ENCODE peak calls at places on chromosomes 6 and 20, in seven cellular contexts. D is mucosa of descending colon; L is transverse colon; U is CD4-positive, CD25-positive, alpha-beta regulatory T cell; B is iPS DF 6.9; Q is ascending aorta; P is CD8-positive, alpha-beta T cell. R is an unnamed sample.

GRCh38 chr6:149515494-149515893 is 30.3 kb downstream of the PPIL4 start:
- DNase-seq in D (no peak), L (no peak), U (no peak), B (no peak), Q (no peak), P (no peak), R (no peak)

GRCh38 chr20:13029687-13030510 is 21.1 kb downstream of the SPTLC3 start:
- DNase-seq in D (no peak), L (peak; percentile 15), U (no peak), B (no peak), Q (peak; percentile 70), P (no peak), R (no peak)

GRCh38 chr20:13960525-13960924 is 29.9 kb downstream of the SEL1L2 start:
- DNase-seq in D (no peak), L (no peak), U (no peak), B (no peak), Q (no peak), P (no peak), R (no peak)

GRCh38 chr6:151179321-151179720 is 60.4 kb upstream of the AKAP12 start:
- DNase-seq in D (no peak), L (no peak), U (no peak), B (no peak), Q (no peak), P (no peak), R (no peak)

GRCh38 chr6:161481786-161482516 is 208.1 kb upstream of the AGPAT4 start:
- DNase-seq in D (no peak), L (no peak), U (no peak), B (no peak), Q (no peak), P (no peak), R (no peak)

GRCh38 chr6:108556250-108556649 is 4.5 kb upstream of the FOXO3 start:
- DNase-seq in D (no peak), L (no peak), U (no peak), B (no peak), Q (no peak), P (no peak), R (no peak)

GRCh38 chr6:135675862-135676261 is 175.6 kb upstream of the PDE7B start:
- DNase-seq in D (no peak), L (no peak), U (peak; percentile 57), B (peak; percentile 43), Q (no peak), P (peak; percentile 4), R (peak; percentile 9)

GRCh38 chr20:3932277-3933073 is 43.3 kb downstream of the PANK2 start:
- DNase-seq in D (no peak), L (no peak), U (no peak), B (no peak), Q (no peak), P (no peak), R (no peak)

GRCh38 chr20:47146703-47147102 is 209.8 kb downstream of the ZMYND8 start:
- DNase-seq in D (no peak), L (no peak), U (no peak), B (no peak), Q (no peak), P (no peak), R (no peak)

GRCh38 chr6:81806793-81807565 is 54.5 kb upstream of the TENT5A start:
- DNase-seq in D (no peak), L (peak; percentile 22), U (no peak), B (no peak), Q (no peak), P (no peak), R (no peak)

GRCh38 chr6:22333802-22334201 is 37.0 kb upstream of the PRL start:
- DNase-seq in D (no peak), L (no peak), U (no peak), B (no peak), Q (no peak), P (no peak), R (no peak)

GRCh38 chr6:10202581-10202980 is 212.3 kb downstream of the TFAP2A start:
- DNase-seq in D (no peak), L (no peak), U (no peak), B (no peak), Q (no peak), P (no peak), R (no peak)

GRCh38 chr6:143232849-143233248 is 172.2 kb downstream of the AIG1 start:
- DNase-seq in D (no peak), L (peak; percentile 10), U (no peak), B (no peak), Q (no peak), P (peak; percentile 1), R (peak; percentile 2)

GRCh38 chr20:57435498-57436222 is 44.5 kb downstream of the RBM38 start:
- DNase-seq in D (peak; percentile 79), L (peak; percentile 74), U (peak; percentile 35), B (no peak), Q (peak; percentile 84), P (peak; percentile 28), R (no peak)

GRCh38 chr20:37902504-37903313 is at the start of gene VSTM2L:
- DNase-seq in D (no peak), L (peak; percentile 22), U (no peak), B (no peak), Q (no peak), P (no peak), R (no peak)

GRCh38 chr6:97085772-97086171 is 161.2 kb downstream of the KLHL32 start:
- DNase-seq in D (no peak), L (no peak), U (no peak), B (no peak), Q (no peak), P (no peak), R (no peak)

GRCh38 chr20:15619816-15620215 is 953.4 kb downstream of the KIF16B start:
- DNase-seq in D (no peak), L (no peak), U (no peak), B (no peak), Q (no peak), P (no peak), R (no peak)

GRCh38 chr6:159151266-159151855 is 17.8 kb upstream of the FNDC1 start:
- DNase-seq in D (peak; percentile 49), L (peak; percentile 48), U (peak; percentile 22), B (no peak), Q (peak; percentile 73), P (peak; percentile 16), R (no peak)

GRCh38 chr6:30378290-30378937 is 33.5 kb downstream of the RPP21 start:
- DNase-seq in D (no peak), L (no peak), U (no peak), B (no peak), Q (no peak), P (no peak), R (no peak)

GRCh38 chr6:46900266-46900665 is 21.5 kb downstream of the ADGRF5 start:
- DNase-seq in D (no peak), L (no peak), U (no peak), B (no peak), Q (no peak), P (no peak), R (no peak)

GRCh38 chr6:14550817-14551216 is 433.2 kb downstream of the CD83 start:
- DNase-seq in D (no peak), L (peak; percentile 37), U (no peak), B (no peak), Q (no peak), P (no peak), R (no peak)

GRCh38 chr6:151566557-151566956 is 72.7 kb downstream of the CCDC170 start:
- DNase-seq in D (no peak), L (no peak), U (no peak), B (no peak), Q (no peak), P (no peak), R (no peak)

GRCh38 chr6:13419826-13420225 is 67.6 kb downstream of the GFOD1 start:
- DNase-seq in D (no peak), L (no peak), U (no peak), B (no peak), Q (no peak), P (no peak), R (no peak)

GRCh38 chr20:62618622-62619529 is 23.4 kb upstream of the SLCO4A1 start:
- DNase-seq in D (no peak), L (peak; percentile 20), U (no peak), B (no peak), Q (no peak), P (no peak), R (no peak)

GRCh38 chr6:42141603-42142117 is 760 bp downstream of the C6orf132 start:
- DNase-seq in D (no peak), L (no peak), U (no peak), B (no peak), Q (no peak), P (no peak), R (no peak)

GRCh38 chr6:133549252-133549925 is 308.2 kb downstream of the EYA4 start:
- DNase-seq in D (no peak), L (no peak), U (no peak), B (no peak), Q (no peak), P (no peak), R (no peak)
- H3K4me3 ChIP-seq in D (no peak overlapping the region), L (no peak overlapping the region), U (no peak overlapping the region), B (no peak overlapping the region), Q (no peak overlapping the region), P (no peak overlapping the region), R (no peak overlapping the region)

GRCh38 chr6:43311681-43312080 is 3.1 kb upstream of the CRIP3 start:
- DNase-seq in D (no peak), L (no peak), U (no peak), B (no peak), Q (no peak), P (no peak), R (no peak)

GRCh38 chr6:43308990-43309477 is 408 bp upstream of the CRIP3 start:
- DNase-seq in D (no peak), L (no peak), U (no peak), B (no peak), Q (no peak), P (no peak), R (no peak)

GRCh38 chr6:43308101-43308989 is at the start of gene CRIP3:
- DNase-seq in D (no peak), L (peak; percentile 30), U (peak; percentile 47), B (peak; percentile 61), Q (no peak), P (peak; percentile 38), R (no peak)

GRCh38 chr6:43310624-43311023 is 2.0 kb upstream of the CRIP3 start:
- DNase-seq in D (no peak), L (no peak), U (no peak), B (no peak), Q (no peak), P (no peak), R (no peak)

DNA sequence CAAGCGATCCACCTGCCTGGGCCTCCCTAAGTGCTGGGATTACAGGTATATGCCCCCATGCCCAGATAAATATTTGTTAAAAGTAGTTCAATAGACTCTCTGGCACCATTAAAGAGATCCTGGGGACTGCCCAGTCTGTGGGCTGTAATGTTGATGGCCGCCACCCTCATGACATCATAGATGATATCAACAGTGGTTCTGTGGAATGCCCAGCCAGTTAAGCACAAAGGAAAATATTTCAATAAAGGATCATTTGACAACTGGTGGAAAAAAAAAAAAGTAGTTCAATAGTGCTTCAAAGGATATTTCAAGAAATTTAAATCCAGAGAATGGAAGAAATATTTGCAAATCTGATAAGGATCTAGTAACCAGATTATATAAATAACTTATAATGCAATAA is 1.5 kb upstream of the CRIP3 start:
- DNase-seq in D (no peak), L (no peak), U (no peak), B (no peak), Q (no peak), P (no peak), R (no peak)
- H3K4me1 ChIP-seq in D (no peaks in the 10 kb centered on the region), L (no peaks in the 10 kb centered on the region), U (peaks cover 9% of the 10 kb centered on the region), B (peaks cover 9% of the 10 kb centered on the region), Q (no peaks in the 10 kb centered on the region), P (peaks cover 12% of the 10 kb centered on the region), R (peaks cover 7% of the 10 kb centered on the region)

GRCh38 chr6:21080221-21080620 is 513.3 kb upstream of the SOX4 start:
- DNase-seq in D (no peak), L (peak; percentile 8), U (no peak), B (no peak), Q (no peak), P (no peak), R (no peak)
- H3K4me3 ChIP-seq in D (no peak overlapping the region), L (no peak overlapping the region), U (no peak overlapping the region), B (no peak overlapping the region), Q (no peak overlapping the region), P (no peak overlapping the region), R (no peak overlapping the region)

GRCh38 chr6:44172759-44173500 is 14.3 kb downstream of the CAPN11 start:
- DNase-seq in D (peak; percentile 85), L (peak; percentile 87), U (peak; percentile 67), B (peak; percentile 27), Q (peak; percentile 95), P (peak; percentile 74), R (peak; percentile 33)
- H3K4me1 ChIP-seq in D (peaks cover 8% of the 10 kb centered on the region), L (peaks cover 3% of the 10 kb centered on the region), U (peaks cover 4% of the 10 kb centered on the region), B (peaks cover 6% of the 10 kb centered on the region), Q (peaks cover 3% of the 10 kb centered on the region), P (peaks cover 11% of the 10 kb centered on the region), R (peaks cover 6% of the 10 kb centered on the region)